ENCODE peak calls at places on chromosomes 13 and 19, in eight cellular contexts. Y, B, A, Z, W, T, H and D are unnamed samples.

GRCh38 chr13:19161308-19161707 is 20.3 kb downstream of the TUBA3C start:
- DNase-seq in W (no peak), Y (no peak), B (peak; percentile 56), Z (no peak), H (no peak), A (no peak), T (no peak), D (no peak)

GRCh38 chr13:102707465-102707864 is 12.6 kb upstream of the METTL21C start:
- DNase-seq in H (no peak), T (peak; percentile 96), W (no peak), A (no peak), B (no peak), Z (no peak), Y (peak; percentile 68), D (no peak)

GRCh38 chr19:30096596-30097370 is 154.7 kb downstream of the URI1 start:
- DNase-seq in W (peak; percentile 10), Y (no peak), Z (no peak), H (no peak), T (no peak), A (no peak), B (no peak), D (peak; percentile 60)

GRCh38 chr13:113555141-113555540 is 29.4 kb upstream of the TFDP1 start:
- DNase-seq in Y (no peak), B (no peak), A (no peak), H (no peak), T (no peak), W (no peak), Z (no peak), D (peak; percentile 46)

GRCh38 chr19:1806184-1807029 is 5.7 kb downstream of the ATP8B3 start:
- DNase-seq in H (no peak), Z (no peak), B (no peak), A (no peak), T (no peak), W (no peak), Y (no peak), D (no peak)

GRCh38 chr19:6773323-6773931 is 919 bp downstream of the VAV1 start:
- DNase-seq in Z (peak; percentile 25), T (no peak), H (peak; percentile 57), A (peak; percentile 64), B (no peak), W (peak; percentile 63), Y (no peak), D (peak; percentile 93)

GRCh38 chr19:2627319-2627829 is 75.1 kb downstream of the GNG7 start:
- DNase-seq in T (peak; percentile 100), Y (peak; percentile 99), A (peak; percentile 71), B (peak; percentile 84), H (peak; percentile 61), W (peak; percentile 88), Z (peak; percentile 77), D (peak; percentile 95)

GRCh38 chr13:39353988-39354387 is 249.0 kb downstream of the LHFPL6 start:
- DNase-seq in A (no peak), Z (no peak), Y (peak; percentile 67), B (no peak), W (no peak), T (no peak), H (no peak), D (no peak)

GRCh38 chr13:32471187-32471922 is 43.4 kb upstream of the N4BP2L1 start:
- DNase-seq in W (peak; percentile 54), Y (peak; percentile 66), H (no peak), B (no peak), Z (peak; percentile 45), T (no peak), A (no peak), D (no peak)

GRCh38 chr13:77985866-77986636 is 67.4 kb upstream of the EDNRB start:
- DNase-seq in A (no peak), Z (no peak), B (no peak), H (no peak), W (no peak), Y (peak; percentile 36), T (no peak), D (no peak)

GRCh38 chr19:10762656-10763055 is 44.8 kb downstream of the DNM2 start:
- DNase-seq in H (no peak), Y (no peak), T (peak; percentile 48), B (no peak), Z (no peak), A (peak; percentile 19), W (no peak), D (no peak)

GRCh38 chr13:111854403-111854802 is 212.5 kb upstream of the SOX1 start:
- DNase-seq in T (no peak), H (no peak), A (no peak), B (no peak), W (no peak), Z (no peak), Y (no peak), D (no peak)

GRCh38 chr19:49436381-49437017 is 4.8 kb downstream of the SLC17A7 start:
- DNase-seq in B (no peak), Y (no peak), W (peak; percentile 43), T (no peak), H (peak; percentile 56), A (peak; percentile 58), Z (no peak), D (no peak)